ENCODE peak calls at places on chromosome 15, in nine cellular contexts. M, K, I, D, E, L, W, Z and T are unnamed samples.

GRCh38 chr15:63985221-63986184 is 60.8 kb downstream of the DAPK2 start:
- DNase-seq in L (no peak), I (no peak), Z (no peak), M (no peak), E (no peak), D (no peak), W (no peak), K (no peak), T (no peak)

GRCh38 chr15:70186152-70186551 is 88.4 kb upstream of the TLE3 start:
- DNase-seq in W (no peak), K (no peak), L (no peak), M (no peak), Z (no peak), I (peak), D (no peak), E (no peak), T (no peak)

GRCh38 chr15:40279437-40280141 is 3.3 kb downstream of the ANKRD63 start:
- DNase-seq in I (peak), L (peak), D (no peak), M (no peak), Z (peak), K (peak), W (no peak), E (peak), T (peak)

GRCh38 chr15:76642671-76643070 is 262.5 kb downstream of the SCAPER start:
- DNase-seq in I (no peak), W (no peak), Z (no peak), D (no peak), K (no peak), M (no peak), L (no peak), E (no peak), T (no peak)

GRCh38 chr15:64703632-64703959 is 71.8 kb downstream of the RBPMS2 start:
- DNase-seq in D (no peak), E (no peak), L (no peak), M (no peak), I (no peak), K (no peak), W (no peak), Z (no peak), T (no peak)

GRCh38 chr15:70362350-70362749 is 264.6 kb upstream of the TLE3 start:
- DNase-seq in W (no peak), I (no peak), K (no peak), Z (no peak), M (no peak), L (no peak), E (no peak), D (no peak), T (no peak)

GRCh38 chr15:89998141-89998661 is 2.9 kb upstream of the ZNF710 start:
- DNase-seq in I (peak), K (peak), W (peak), L (no peak), Z (no peak), E (no peak), M (peak), D (no peak), T (peak)

GRCh38 chr15:71325461-71325860 is 210.2 kb downstream of the THSD4 start:
- DNase-seq in I (no peak), Z (no peak), K (no peak), W (peak), D (no peak), L (no peak), M (no peak), E (no peak), T (no peak)

GRCh38 chr15:76994001-76994400 is 925 bp upstream of the PSTPIP1 start:
- DNase-seq in W (no peak), M (no peak), D (no peak), L (peak), E (peak), I (no peak), K (no peak), Z (no peak), T (no peak)

GRCh38 chr15:65530318-65531111 is at the start of gene HACD3:
- DNase-seq in M (peak), W (peak), Z (peak), K (peak), I (peak), L (peak), E (peak), D (no peak), T (peak)

GRCh38 chr15:69003971-69004370 is 10.5 kb upstream of the NOX5 start:
- DNase-seq in D (no peak), I (no peak), L (no peak), E (no peak), Z (no peak), K (no peak), M (no peak), W (no peak), T (no peak)

GRCh38 chr15:86059851-86060250 is 19.8 kb upstream of the AGBL1 start:
- DNase-seq in K (no peak), E (no peak), L (no peak), Z (no peak), M (no peak), D (no peak), W (no peak), I (no peak), T (no peak)

GRCh38 chr15:77516786-77517185 is 96.1 kb downstream of the HMG20A start:
- DNase-seq in L (no peak), D (no peak), M (no peak), Z (no peak), W (no peak), K (no peak), E (no peak), I (no peak), T (no peak)

GRCh38 chr15:71806452-71806931 is 3.9 kb upstream of the NR2E3 start:
- DNase-seq in K (no peak), E (no peak), I (peak), Z (no peak), M (no peak), L (no peak), D (no peak), W (peak), T (peak)

GRCh38 chr15:89332446-89332845 is 2.2 kb downstream of the POLG start:
- DNase-seq in K (no peak), E (no peak), I (peak), L (peak), Z (no peak), W (no peak), D (no peak), M (no peak), T (peak)

GRCh38 chr15:68578175-68578959 is 426 bp upstream of the CORO2B start:
- DNase-seq in I (peak), L (peak), Z (peak), D (no peak), M (no peak), W (peak), K (peak), E (peak), T (peak)

GRCh38 chr15:32998979-32999677 is 195.4 kb downstream of the FMN1 start:
- DNase-seq in Z (no peak), E (no peak), D (no peak), M (peak), W (no peak), I (no peak), K (no peak), L (no peak), T (no peak)

GRCh38 chr15:92001307-92001706 is 147.8 kb downstream of the SLCO3A1 start:
- DNase-seq in M (no peak), W (no peak), L (no peak), D (no peak), E (no peak), Z (no peak), K (no peak), I (no peak), T (no peak)

GRCh38 chr15:93178371-93178770 is 89.4 kb upstream of the RGMA start:
- DNase-seq in K (no peak), Z (no peak), L (peak), I (no peak), W (no peak), M (no peak), E (no peak), D (no peak), T (no peak)

GRCh38 chr15:35674873-35675781 is 129.2 kb upstream of the DPH6 start:
- DNase-seq in E (no peak), K (no peak), D (no peak), I (no peak), Z (no peak), M (peak), W (peak), L (no peak), T (peak)

GRCh38 chr15:57444877-57445513 is 68.7 kb downstream of the CGNL1 start:
- DNase-seq in I (no peak), M (no peak), D (no peak), Z (no peak), W (no peak), L (no peak), K (no peak), E (no peak), T (no peak)

GRCh38 chr15:72923304-72923703 is 129.0 kb upstream of the NEO1 start:
- DNase-seq in M (no peak), L (peak), Z (no peak), I (no peak), D (no peak), E (no peak), W (no peak), K (no peak), T (no peak)

GRCh38 chr15:75650908-75651809 is 3.4 kb downstream of the SNX33 start:
- DNase-seq in D (no peak), L (no peak), I (no peak), M (no peak), K (no peak), W (peak), Z (no peak), E (no peak), T (no peak)

GRCh38 chr15:39255760-39256159 is 325.1 kb upstream of the THBS1 start:
- DNase-seq in L (no peak), D (no peak), W (no peak), E (no peak), I (no peak), K (no peak), Z (no peak), M (peak), T (no peak)

GRCh38 chr15:40258544-40258943 is 19.7 kb downstream of the PAK6 start:
- DNase-seq in K (no peak), I (no peak), W (no peak), E (no peak), Z (no peak), L (peak), D (no peak), M (no peak), T (no peak)

GRCh38 chr15:92733934-92734521 is 78.5 kb upstream of the FAM174B start:
- DNase-seq in E (no peak), K (no peak), M (no peak), W (no peak), L (peak), I (no peak), D (no peak), Z (no peak), T (peak)

GRCh38 chr15:82646250-82647044 is 716 bp downstream of the CPEB1 start:
- DNase-seq in I (peak), K (no peak), W (no peak), D (no peak), Z (no peak), L (peak), E (no peak), M (no peak), T (no peak)

GRCh38 chr15:99424978-99425665 is 140.7 kb upstream of the MEF2A start:
- DNase-seq in I (no peak), L (no peak), Z (no peak), E (peak), D (peak), K (no peak), M (peak), W (peak), T (no peak)

GRCh38 chr15:67195305-67195704 is 59.2 kb downstream of the AAGAB start:
- DNase-seq in I (no peak), L (no peak), D (no peak), M (no peak), K (no peak), W (no peak), Z (no peak), E (no peak), T (no peak)

GRCh38 chr15:74767167-74768098 is 14.4 kb upstream of the CSK start:
- DNase-seq in W (no peak), M (no peak), K (no peak), L (no peak), I (no peak), E (no peak), D (no peak), Z (no peak), T (no peak)